ENCODE peak calls at places on chromosomes 12 and 14, in ten cellular contexts. C, S, D, B, A, Z, U, L, O and Y are unnamed samples.

GRCh38 chr14:50619569-50620141 is 48.5 kb downstream of the SAV1 start:
- DNase-seq in A (no peak), O (peak; percentile 62), L (no peak), D (no peak), S (peak; percentile 15), U (peak; percentile 34), B (peak; percentile 57), C (no peak), Z (peak; percentile 53), Y (peak; percentile 47)

GRCh38 chr14:96090441-96091148 is 51.4 kb downstream of the C14orf132 start:
- DNase-seq in O (no peak), S (no peak), D (peak; percentile 56), A (no peak), L (no peak), B (peak; percentile 97), Z (no peak), C (no peak), U (no peak), Y (no peak)

GRCh38 chr14:99347561-99347960 is 75.6 kb upstream of the BCL11B start:
- DNase-seq in U (no peak), O (no peak), L (peak; percentile 33), B (no peak), D (no peak), C (peak; percentile 45), Z (no peak), A (no peak), S (no peak), Y (no peak)

GRCh38 chr12:64737539-64737938 is 21.7 kb downstream of the GNS start:
- DNase-seq in S (no peak), A (no peak), L (no peak), U (no peak), O (no peak), D (no peak), Z (peak; percentile 49), C (no peak), B (no peak), Y (peak; percentile 68)

GRCh38 chr12:67748761-67749075 is 100.2 kb downstream of the DYRK2 start:
- DNase-seq in Z (no peak), B (no peak), O (no peak), C (no peak), U (no peak), L (no peak), S (no peak), D (no peak), A (no peak), Y (no peak)

GRCh38 chr14:79543966-79544365 is 667.3 kb downstream of the DIO2 start:
- DNase-seq in L (peak; percentile 83), S (no peak), D (no peak), U (peak; percentile 19), Z (no peak), A (no peak), C (peak; percentile 72), O (peak; percentile 42), B (peak; percentile 37), Y (peak; percentile 87)

GRCh38 chr14:72604133-72604532 is 289.8 kb downstream of the DPF3 start:
- DNase-seq in O (no peak), L (peak; percentile 17), B (no peak), S (no peak), Z (no peak), C (peak; percentile 22), U (no peak), D (no peak), A (no peak), Y (no peak)

GRCh38 chr12:115035536-115036107 is 351.6 kb upstream of the TBX3 start:
- DNase-seq in U (no peak), B (no peak), O (no peak), D (no peak), A (no peak), L (peak; percentile 61), Z (no peak), C (peak; percentile 81), S (no peak), Y (peak; percentile 28)

GRCh38 chr12:24895612-24896011 is 53.3 kb downstream of the BCAT1 start:
- DNase-seq in L (no peak), D (no peak), C (no peak), U (no peak), B (no peak), O (no peak), Z (no peak), S (no peak), A (no peak), Y (no peak)

GRCh38 chr12:125089083-125089482 is 23.8 kb downstream of the AACS start:
- DNase-seq in B (no peak), A (no peak), U (no peak), S (no peak), C (no peak), Z (no peak), L (no peak), O (no peak), D (no peak), Y (peak; percentile 33)

GRCh38 chr12:71958056-71958455 is 19.4 kb downstream of the TPH2 start:
- DNase-seq in A (no peak), O (peak; percentile 32), L (no peak), B (no peak), U (peak; percentile 9), Z (no peak), S (no peak), C (no peak), D (no peak), Y (peak; percentile 77)

GRCh38 chr14:104895207-104895785 is 29.4 kb upstream of the PLD4 start:
- DNase-seq in A (no peak), B (no peak), L (peak; percentile 32), D (peak; percentile 6), Z (no peak), U (no peak), O (no peak), C (peak; percentile 41), S (no peak), Y (no peak)